ENCODE peak calls at places on chromosomes 5 and 9, in seven cellular contexts. R is astrocyte of the cerebellum, X is NCI-H774, J is AG08396, Z is astrocyte, O is WTC11, Y is H1. V is an unnamed sample.

GRCh38 chr5:72703876-72704275 is 112.6 kb upstream of the TNPO1 start:
- DNase-seq in J (no peak), O (no peak), Y (no peak), Z (no peak), R (no peak), X (no peak), V (no peak)

GRCh38 chr5:139377226-139377625 is 5.9 kb downstream of the SLC23A1 start:
- DNase-seq in O (no peak), R (no peak), Z (no peak), X (no peak), J (no peak), Y (no peak), V (no peak)

GRCh38 chr9:13100914-13101572 is 178.4 kb downstream of the MPDZ start:
- DNase-seq in O (no peak), R (no peak), X (no peak), Y (no peak), J (no peak), Z (no peak), V (no peak)

GRCh38 chr5:59596586-59597348 is 296.8 kb downstream of the PDE4D start:
- DNase-seq in X (no peak), Y (no peak), J (no peak), R (no peak), Z (peak), O (no peak), V (no peak)

GRCh38 chr5:79093762-79094161 is 17.8 kb upstream of the BHMT start:
- DNase-seq in J (no peak), R (no peak), O (no peak), Z (no peak), Y (no peak), X (peak), V (no peak)

GRCh38 chr9:133108794-133109641 is 12.0 kb downstream of the RALGDS start:
- DNase-seq in J (no peak), X (no peak), Y (no peak), Z (no peak), R (no peak), O (no peak), V (no peak)

GRCh38 chr9:130371196-130371966 is 73.4 kb upstream of the ASS1 start:
- DNase-seq in Y (no peak), Z (peak), O (no peak), J (peak), X (no peak), R (no peak), V (no peak)

GRCh38 chr9:116499986-116500871 is 186.9 kb upstream of the TRIM32 start:
- DNase-seq in X (no peak), O (no peak), Y (no peak), J (peak), Z (peak), R (peak), V (peak)

GRCh38 chr5:137223324-137224295 is 275.5 kb downstream of the SPOCK1 start:
- DNase-seq in Z (no peak), R (no peak), Y (no peak), J (no peak), X (no peak), O (no peak), V (no peak)

GRCh38 chr9:73805853-73806458 is 654.3 kb downstream of the ANXA1 start:
- DNase-seq in R (no peak), J (no peak), Z (no peak), Y (no peak), X (no peak), O (no peak), V (no peak)

GRCh38 chr5:172658869-172659513 is 17.9 kb downstream of the NEURL1B start:
- DNase-seq in R (no peak), O (no peak), Y (no peak), J (no peak), X (no peak), Z (peak), V (no peak)

GRCh38 chr9:134444040-134444315 is 117.7 kb downstream of the RXRA start:
- DNase-seq in R (no peak), Y (no peak), J (no peak), X (no peak), O (no peak), Z (no peak), V (no peak)

GRCh38 chr5:14600846-14601245 is 19.3 kb downstream of the OTULINL start:
- DNase-seq in J (no peak), X (no peak), Z (no peak), Y (no peak), R (no peak), O (no peak), V (no peak)

GRCh38 chr5:107873877-107874276 is 203.1 kb upstream of the EFNA5 start:
- DNase-seq in R (no peak), Y (no peak), O (no peak), X (peak), J (no peak), Z (no peak), V (peak)

GRCh38 chr5:33205727-33206410 is 234.9 kb upstream of the TARS1 start:
- DNase-seq in O (no peak), X (no peak), Z (no peak), R (no peak), J (no peak), Y (no peak), V (no peak)

GRCh38 chr5:160188151-160188967 is 40.9 kb upstream of the FABP6 start:
- DNase-seq in R (peak), J (peak), X (peak), Z (peak), O (peak), Y (no peak), V (no peak)

V was measured in brain pericyte.